ENCODE peak calls at places on chromosomes 2 and 18, in seven cellular contexts. P is GM12878, J is HepG2, I is tibial nerve, Y is suprapubic skin, Q is upper lobe of left lung, R is sigmoid colon. W is an unnamed sample.

GRCh38 chr2:241932895-241933174 is 63.3 kb downstream of the RTP5 start:
- DNase-seq in Y (no peak), I (no peak), J (no peak), Q (no peak), R (no peak), P (no peak), W (no peak)

GRCh38 chr2:136008205-136008865 is 22.9 kb upstream of the DARS1 start:
- DNase-seq in R (peak), Q (peak), I (peak), Y (no peak), P (no peak), J (no peak), W (peak)

GRCh38 chr2:159706385-159706980 is 5.8 kb upstream of the MARCHF7 start:
- DNase-seq in P (no peak), Q (no peak), J (no peak), I (no peak), R (no peak), Y (no peak), W (no peak)

GRCh38 chr2:48943436-48943835 is 187.9 kb upstream of the LHCGR start:
- DNase-seq in I (no peak), Q (no peak), Y (no peak), J (no peak), R (no peak), P (no peak), W (no peak)

GRCh38 chr2:231673348-231673770 is 35.0 kb upstream of the PTMA start:
- DNase-seq in I (no peak), J (peak), P (no peak), R (peak), Q (peak), Y (no peak), W (no peak)

GRCh38 chr2:46845542-46846453 is 69.8 kb downstream of the MCFD2 start:
- DNase-seq in J (no peak), Q (no peak), I (no peak), R (peak), Y (no peak), P (no peak), W (no peak)

GRCh38 chr18:59372975-59373374 is 13.9 kb upstream of the LMAN1 start:
- DNase-seq in J (no peak), Y (no peak), I (no peak), P (no peak), Q (no peak), R (no peak), W (no peak)

GRCh38 chr2:108612514-108613183 is 78.4 kb downstream of the LIMS1 start:
- DNase-seq in I (no peak), Y (no peak), Q (peak), J (no peak), P (peak), R (no peak), W (no peak)

GRCh38 chr2:230160112-230160660 is 59.6 kb downstream of the SP110 start:
- DNase-seq in Q (peak), I (peak), Y (no peak), R (no peak), P (peak), J (peak), W (no peak)

GRCh38 chr2:88626171-88627054 is 851 bp downstream of the EIF2AK3 start:
- DNase-seq in P (no peak), J (no peak), Q (peak), Y (peak), I (peak), R (peak), W (no peak)

GRCh38 chr2:30373881-30374302 is 73.2 kb upstream of the LCLAT1 start:
- DNase-seq in R (no peak), J (no peak), I (no peak), Y (no peak), P (no peak), Q (no peak), W (no peak)

GRCh38 chr2:46490521-46491141 is 11.3 kb downstream of the TMEM247 start:
- DNase-seq in P (no peak), J (no peak), Y (no peak), I (peak), R (peak), Q (peak), W (no peak)

GRCh38 chr2:128348505-128349065 is 29.9 kb upstream of the HS6ST1 start:
- DNase-seq in Y (no peak), I (no peak), J (no peak), R (no peak), Q (no peak), P (no peak), W (peak)

GRCh38 chr2:38146302-38146916 is 70.5 kb upstream of the CYP1B1 start:
- DNase-seq in I (no peak), P (peak), Q (peak), J (no peak), Y (no peak), R (peak), W (no peak)

GRCh38 chr2:38149533-38149932 is 73.6 kb upstream of the CYP1B1 start:
- DNase-seq in R (no peak), Y (no peak), I (no peak), Q (peak), P (no peak), J (no peak), W (no peak)

GRCh38 chr2:38146917-38147307 is 71.0 kb upstream of the CYP1B1 start:
- DNase-seq in R (peak), J (peak), I (no peak), P (peak), Y (no peak), Q (peak), W (no peak)

GRCh38 chr2:38147333-38148121 is 71.6 kb upstream of the CYP1B1 start:
- DNase-seq in Y (no peak), J (no peak), P (no peak), I (no peak), R (no peak), Q (no peak), W (no peak)

GRCh38 chr2:38148501-38148900 is 72.5 kb upstream of the CYP1B1 start:
- DNase-seq in P (no peak), I (peak), R (no peak), J (peak), Q (peak), Y (no peak), W (no peak)
- TF ChIP-seq EP300 in P (no peak), I (no peak), R (no peak), J (no peak), Q (no peak), Y (no peak), W (no peak)

GRCh38 chr2:54411801-54412354 is 44.2 kb upstream of the SPTBN1 start:
- DNase-seq in R (no peak), P (no peak), I (no peak), Q (no peak), Y (no peak), J (no peak), W (no peak)
- TF ChIP-seq CTCF in R (no peak), P (no peak), I (no peak), Q (no peak), Y (no peak), J (no peak), W (no peak)

GRCh38 chr2:3472296-3472695 is 47.0 kb downstream of the ADI1 start:
- DNase-seq in I (no peak), Y (no peak), P (no peak), Q (no peak), J (no peak), R (no peak), W (no peak)

GRCh38 chr2:3470856-3471737 is 48.2 kb downstream of the ADI1 start:
- DNase-seq in P (no peak), R (no peak), Y (no peak), Q (no peak), J (no peak), I (no peak), W (no peak)

GRCh38 chr2:3475771-3476170 is 43.6 kb downstream of the ADI1 start:
- DNase-seq in P (no peak), Q (no peak), Y (no peak), J (no peak), R (no peak), I (no peak), W (no peak)

GRCh38 chr2:3470166-3470651 is 49.1 kb downstream of the ADI1 start:
- DNase-seq in R (peak), I (peak), J (no peak), Q (peak), P (no peak), Y (no peak), W (peak)

DNA sequence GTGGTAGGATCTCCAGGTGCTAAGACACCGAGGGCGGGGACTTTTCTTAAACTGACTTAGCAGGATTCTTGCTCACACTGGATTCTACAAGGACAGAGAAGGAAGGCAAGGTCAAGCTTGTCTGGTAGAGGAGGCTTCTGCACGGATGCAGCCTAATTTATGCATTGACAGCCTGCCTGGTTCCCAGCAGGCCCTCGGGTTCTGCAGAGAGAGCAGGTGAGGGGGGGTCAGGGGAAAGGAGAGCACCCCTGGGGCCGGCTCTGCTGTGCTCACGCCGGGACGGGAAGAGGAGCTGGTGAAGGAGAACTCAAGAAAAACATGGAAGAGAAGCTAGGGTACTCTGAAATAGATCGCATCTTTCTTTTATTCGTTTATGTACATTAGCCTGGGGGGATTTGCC is 46.4 kb downstream of the ADI1 start:
- DNase-seq in Q (no peak), I (no peak), R (no peak), J (no peak), Y (no peak), P (no peak), W (no peak)
- H3K27ac ChIP-seq in Q (no peak), I (peak), R (no peak), J (no peak), Y (peak), P (no peak), W (peak)

GRCh38 chr2:237466266-237466665 is 20.8 kb upstream of the MLPH start:
- DNase-seq in Q (no peak), Y (no peak), I (no peak), P (no peak), J (no peak), R (no peak), W (no peak)
- TF ChIP-seq EP300 in Q (no peak), Y (no peak), I (no peak), P (no peak), J (no peak), R (no peak), W (no peak)

DNA sequence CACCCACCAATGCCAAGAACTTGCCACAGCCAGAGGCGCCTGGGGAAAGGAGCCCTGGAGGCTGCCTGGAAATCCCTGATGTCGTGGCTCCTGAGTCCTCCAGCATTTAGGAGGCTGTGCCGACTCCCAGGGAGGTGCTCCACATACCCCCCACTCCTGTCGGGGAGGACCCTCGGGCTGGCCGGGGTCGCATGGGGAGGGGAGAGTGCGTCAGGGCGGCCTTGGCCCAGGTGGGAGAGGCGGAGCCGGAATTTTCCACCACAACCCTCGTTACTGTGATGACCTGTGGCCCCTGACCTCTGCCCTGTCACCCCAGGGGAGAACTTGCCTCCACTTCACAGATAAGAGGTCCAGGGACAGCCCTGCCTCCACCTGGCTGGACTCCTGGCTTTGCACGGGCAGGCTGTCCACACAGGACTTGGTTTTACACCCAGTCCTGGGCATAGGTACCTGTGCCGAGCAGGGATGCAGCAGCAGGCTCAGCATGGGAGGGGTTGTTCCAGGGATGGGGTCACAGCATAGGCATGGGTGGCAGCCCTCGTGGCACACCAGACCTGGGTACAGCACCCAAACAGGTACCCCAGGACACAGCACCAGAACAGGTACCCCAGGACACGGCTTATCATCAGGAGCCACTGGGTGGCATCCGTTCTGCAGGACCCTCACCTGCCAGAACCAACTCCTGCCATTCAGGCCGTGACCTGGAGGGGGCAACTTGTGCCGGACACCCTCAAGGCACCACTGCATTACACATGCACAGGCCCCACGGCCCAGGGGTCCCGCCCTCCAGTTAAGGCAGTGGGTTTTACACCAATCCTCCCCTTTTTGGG is 12.3 kb upstream of the AGXT start:
- DNase-seq in J (peak), Y (peak), I (no peak), P (no peak), Q (no peak), R (no peak), W (no peak)
- TF ChIP-seq CTCF in J (peak), Y (no peak), I (no peak), P (peak), Q (no peak), R (no peak), W (no peak)

GRCh38 chr18:24380163-24380747 is 17.4 kb downstream of the OSBPL1A start:
- DNase-seq in Q (no peak), Y (no peak), I (no peak), P (no peak), R (no peak), J (no peak), W (no peak)
- H3K27ac ChIP-seq in Q (no peak), Y (no peak), I (no peak), P (no peak), R (no peak), J (no peak), W (no peak)

W was measured in esophagus muscularis mucosa.